ENCODE peak calls at places on chromosomes 13 and 19, in ten cellular contexts. K, B, R, T, A, P, U, H, G and O are unnamed samples.

GRCh38 chr13:102138635-102139225 is 263.1 kb downstream of the FGF14 start:
- DNase-seq in R (no peak), B (no peak), U (no peak), A (no peak), T (no peak), K (no peak), G (no peak), H (no peak), P (no peak), O (no peak)

GRCh38 chr19:50660083-50660366 is 10.8 kb downstream of the C19orf81 start:
- DNase-seq in U (no peak), T (no peak), P (no peak), R (no peak), G (no peak), A (no peak), K (no peak), B (no peak), H (no peak), O (no peak)

GRCh38 chr13:34734932-34735331 is 207.1 kb upstream of the NBEA start:
- DNase-seq in G (no peak), H (no peak), K (no peak), T (no peak), U (no peak), P (no peak), A (no peak), B (no peak), R (no peak), O (no peak)

GRCh38 chr13:42985312-42986175 is 6.5 kb downstream of the EPSTI1 start:
- DNase-seq in R (peak), H (no peak), P (peak), T (no peak), B (no peak), U (no peak), G (no peak), K (no peak), A (no peak), O (no peak)

GRCh38 chr13:98719527-98720250 is 32.8 kb downstream of the SLC15A1 start:
- DNase-seq in A (no peak), T (no peak), B (no peak), P (no peak), U (no peak), H (no peak), G (no peak), R (no peak), K (no peak), O (no peak)

GRCh38 chr19:45477713-45478453 is 10.1 kb downstream of the FOSB start:
- DNase-seq in R (no peak), H (no peak), A (no peak), G (no peak), T (no peak), P (peak), U (no peak), B (peak), K (no peak), O (no peak)

GRCh38 chr19:51796195-51796679 is 1.3 kb downstream of the FPR3 start:
- DNase-seq in P (no peak), G (no peak), B (no peak), A (no peak), T (no peak), U (no peak), H (no peak), R (no peak), K (no peak), O (no peak)

GRCh38 chr13:111382411-111382810 is 62.0 kb downstream of the TEX29 start:
- DNase-seq in P (no peak), H (no peak), T (no peak), G (no peak), K (no peak), U (no peak), R (no peak), B (no peak), A (no peak), O (no peak)

GRCh38 chr13:33355470-33355869 is 69.9 kb upstream of the STARD13 start:
- DNase-seq in G (no peak), K (no peak), T (no peak), U (no peak), A (no peak), B (no peak), R (no peak), P (peak), H (no peak), O (peak)

GRCh38 chr19:4972509-4973230 is 3.8 kb downstream of the KDM4B start:
- DNase-seq in K (no peak), B (no peak), P (peak), R (no peak), T (no peak), G (no peak), H (no peak), A (no peak), U (no peak), O (no peak)

GRCh38 chr13:100214886-100215285 is 126.0 kb downstream of the PCCA start:
- DNase-seq in P (peak), U (no peak), K (no peak), H (no peak), T (no peak), G (no peak), B (peak), A (peak), R (no peak), O (no peak)

GRCh38 chr13:77545626-77546412 is 10.3 kb downstream of the SCEL start:
- DNase-seq in B (no peak), P (no peak), G (no peak), A (no peak), U (no peak), R (no peak), T (no peak), H (no peak), K (no peak), O (no peak)

GRCh38 chr19:53365134-53365898 is at the start of gene ZNF525:
- DNase-seq in K (peak), H (peak), U (peak), A (peak), G (peak), P (peak), B (peak), R (peak), T (peak), O (peak)

GRCh38 chr19:6322284-6322683 is 11.1 kb downstream of the ACER1 start:
- DNase-seq in K (no peak), G (no peak), U (no peak), R (no peak), P (no peak), T (no peak), A (no peak), H (no peak), B (no peak), O (no peak)

GRCh38 chr13:50198508-50198907 is 183.3 kb downstream of the KCNRG start:
- DNase-seq in U (no peak), G (no peak), B (no peak), K (no peak), H (no peak), R (no peak), T (no peak), A (peak), P (peak), O (no peak)

GRCh38 chr13:89113744-89114143 is 1442.6 kb downstream of the SLITRK5 start:
- DNase-seq in R (no peak), P (no peak), B (no peak), H (no peak), G (no peak), T (no peak), A (no peak), U (no peak), K (no peak), O (no peak)

GRCh38 chr13:27822258-27822872 is 30.1 kb downstream of the GSX1 start:
- DNase-seq in T (no peak), U (no peak), P (no peak), K (no peak), H (no peak), A (no peak), B (no peak), R (no peak), G (no peak), O (no peak)

GRCh38 chr19:2326699-2327360 is 1.6 kb downstream of the LSM7 start:
- DNase-seq in H (no peak), B (no peak), P (no peak), R (no peak), T (no peak), A (no peak), G (no peak), K (no peak), U (no peak), O (no peak)

GRCh38 chr19:2315818-2316353 is 7.9 kb upstream of the LINGO3 start:
- DNase-seq in A (peak), G (no peak), H (no peak), B (no peak), K (peak), T (no peak), U (no peak), P (peak), R (peak), O (peak)

GRCh38 chr13:31201341-31202024 is 1.7 kb downstream of the B3GLCT start:
- DNase-seq in U (no peak), R (no peak), H (no peak), T (no peak), P (peak), B (no peak), K (no peak), G (no peak), A (peak), O (no peak)

GRCh38 chr13:90883592-90883991 is 463.9 kb upstream of the MIR17HG start:
- DNase-seq in H (no peak), G (no peak), P (no peak), B (no peak), U (no peak), A (no peak), T (no peak), K (no peak), R (no peak), O (no peak)

GRCh38 chr13:48585456-48585840 is 52.6 kb upstream of the RCBTB2 start:
- DNase-seq in P (peak), H (no peak), T (no peak), B (no peak), R (no peak), K (no peak), U (no peak), G (peak), A (peak), O (peak)

GRCh38 chr13:36346222-36347083 is at the start of gene SPART:
- DNase-seq in G (peak), R (peak), A (peak), B (peak), H (peak), T (peak), U (peak), K (peak), P (peak), O (peak)

GRCh38 chr19:10289167-10289835 is 451 bp upstream of the ICAM5 start:
- DNase-seq in K (peak), T (peak), R (no peak), B (no peak), G (no peak), H (no peak), P (peak), U (no peak), A (no peak), O (peak)

GRCh38 chr13:49084961-49085360 is 109.2 kb downstream of the FNDC3A start:
- DNase-seq in H (no peak), R (no peak), A (no peak), P (no peak), B (no peak), U (no peak), T (no peak), K (no peak), G (no peak), O (no peak)

GRCh38 chr13:35388979-35389378 is 87.5 kb downstream of the MAB21L1 start:
- DNase-seq in G (no peak), U (no peak), A (peak), P (peak), B (no peak), K (no peak), T (no peak), R (peak), H (no peak), O (no peak)

GRCh38 chr13:40798380-40798779 is 9.0 kb downstream of the SLC25A15 start:
- DNase-seq in A (no peak), T (no peak), P (no peak), G (no peak), B (no peak), U (no peak), R (no peak), K (no peak), H (peak), O (no peak)

GRCh38 chr19:39236527-39236926 is 8.3 kb downstream of the IFNL3 start:
- DNase-seq in R (no peak), T (no peak), G (no peak), B (no peak), H (no peak), P (no peak), A (no peak), U (no peak), K (no peak), O (no peak)

GRCh38 chr19:10258080-10258710 is 6.2 kb downstream of the MRPL4 start:
- DNase-seq in P (no peak), R (no peak), K (no peak), G (no peak), T (no peak), H (no peak), U (no peak), B (no peak), A (no peak), O (no peak)

GRCh38 chr19:14090509-14091085 is at the start of gene SAMD1:
- DNase-seq in U (peak), K (peak), H (peak), P (peak), B (peak), R (peak), G (peak), A (peak), T (peak), O (peak)

GRCh38 chr19:991174-991931 is 7.2 kb downstream of the WDR18 start:
- DNase-seq in K (no peak), A (peak), H (no peak), T (peak), R (no peak), U (peak), G (no peak), P (peak), B (no peak), O (no peak)

GRCh38 chr19:10871711-10872550 is 578 bp downstream of the CARM1 start:
- DNase-seq in R (peak), K (peak), U (peak), T (peak), B (no peak), G (peak), A (no peak), P (no peak), H (no peak), O (no peak)

GRCh38 chr19:12733369-12733896 is 1.1 kb downstream of the TRIR start:
- DNase-seq in U (peak), B (no peak), R (no peak), K (no peak), T (no peak), A (no peak), P (peak), H (peak), G (no peak), O (peak)

GRCh38 chr19:33157906-33158305 is 26.0 kb downstream of the WDR88 start:
- DNase-seq in K (no peak), R (no peak), A (no peak), T (no peak), G (no peak), P (no peak), U (no peak), H (no peak), B (no peak), O (peak)

GRCh38 chr19:590396-590745 is 690 bp downstream of the HCN2 start:
- DNase-seq in G (no peak), U (no peak), H (no peak), R (no peak), B (no peak), K (no peak), P (no peak), A (no peak), T (no peak), O (no peak)

GRCh38 chr13:39284801-39285388 is 246.6 kb downstream of the NHLRC3 start:
- DNase-seq in A (no peak), U (no peak), G (no peak), P (no peak), K (no peak), T (no peak), H (no peak), B (no peak), R (no peak), O (no peak)